ENCODE peak calls at places on chromosomes 16 and 17, in eight cellular contexts. Z, W, M, B, A, J, P and Q are unnamed samples.

GRCh38 chr17:78862073-78863023 is 21.7 kb upstream of the USP36 start:
- DNase-seq in Z (peak), A (no peak), J (no peak), M (no peak), P (peak), W (peak), B (peak), Q (peak)

GRCh38 chr16:50861926-50862325 is 120.0 kb downstream of the CYLD start:
- DNase-seq in A (no peak), P (no peak), W (peak), J (no peak), M (no peak), Z (no peak), B (peak), Q (no peak)

GRCh38 chr17:57051886-57052342 is 33.1 kb upstream of the AKAP1 start:
- DNase-seq in B (no peak), W (no peak), A (no peak), Z (no peak), P (peak), M (no peak), J (peak), Q (no peak)

GRCh38 chr16:2280461-2280860 is 12.5 kb upstream of the RNPS1 start:
- DNase-seq in A (no peak), P (no peak), W (no peak), B (no peak), J (no peak), M (no peak), Z (no peak), Q (no peak)

GRCh38 chr17:41521574-41522261 is 3.0 kb upstream of the KRT15 start:
- DNase-seq in B (peak), A (no peak), P (peak), W (peak), M (no peak), Z (no peak), J (no peak), Q (peak)

GRCh38 chr17:38539386-38539785 is 66.4 kb downstream of the SRCIN1 start:
- DNase-seq in J (peak), M (no peak), B (no peak), P (peak), A (no peak), W (no peak), Z (no peak), Q (no peak)

GRCh38 chr16:10967981-10968380 is 23.6 kb downstream of the CLEC16A start:
- DNase-seq in M (no peak), A (no peak), P (no peak), B (no peak), J (no peak), Z (peak), W (no peak), Q (no peak)

GRCh38 chr17:27442702-27443101 is 13.5 kb upstream of the KSR1 start:
- DNase-seq in Z (no peak), A (no peak), P (no peak), J (no peak), M (no peak), B (no peak), W (no peak), Q (no peak)

GRCh38 chr16:30033270-30033669 is 2.2 kb upstream of the TLCD3B start:
- DNase-seq in M (no peak), Z (no peak), W (no peak), J (no peak), A (no peak), P (no peak), B (no peak), Q (no peak)

GRCh38 chr17:77865109-77865611 is 93.3 kb upstream of the TNRC6C start:
- DNase-seq in B (no peak), P (no peak), J (no peak), M (no peak), W (no peak), A (peak), Z (peak), Q (no peak)

GRCh38 chr17:75774988-75775668 is 9.5 kb upstream of the UNK start:
- DNase-seq in A (no peak), W (no peak), J (no peak), Z (no peak), B (peak), M (no peak), P (peak), Q (no peak)

GRCh38 chr16:11063432-11064201 is 119.3 kb downstream of the CLEC16A start:
- DNase-seq in J (no peak), B (no peak), Z (no peak), M (no peak), P (no peak), A (peak), W (no peak), Q (no peak)

GRCh38 chr16:49596119-49596518 is 222.5 kb downstream of the C16orf78 start:
- DNase-seq in M (no peak), Z (no peak), A (no peak), J (no peak), P (no peak), W (no peak), B (no peak), Q (peak)